ENCODE peak calls at places on chromosomes 7 and 10, in seven cellular contexts. E is MM.1S, V is OCI-LY7, U is PC-3, N is GM23248, Y is HCT116, H is neural progenitor cell. D is an unnamed sample. For H3K4me1, the result is how much of the 10 kb centered on the place peaks cover.

GRCh38 chr10:129951251-129951808 is 12.7 kb downstream of the EBF3 start:
- DNase-seq in E (no peak), V (no peak), U (no peak), N (no peak), Y (no peak), H (no peak), D (no peak)

GRCh38 chr7:127891854-127892438 is 139.3 kb downstream of the LRRC4 start:
- DNase-seq in E (no peak), V (no peak), U (no peak), N (no peak), Y (no peak), H (no peak), D (no peak)

GRCh38 chr10:49629286-49629915 is 15.6 kb downstream of the CHAT start:
- DNase-seq in E (no peak), V (no peak), U (no peak), N (no peak), Y (no peak), H (peak), D (no peak)

GRCh38 chr7:158536871-158537865 is 50.5 kb downstream of the PTPRN2 start:
- DNase-seq in E (no peak), V (no peak), U (no peak), N (no peak), Y (no peak), H (no peak), D (no peak)

GRCh38 chr7:4129481-4130122 is 552.5 kb upstream of the FOXK1 start:
- DNase-seq in E (no peak), V (no peak), U (no peak), N (no peak), Y (no peak), H (no peak), D (peak)

GRCh38 chr7:2451171-2452073 is 24.8 kb downstream of the GRIFIN start:
- DNase-seq in E (peak), V (peak), U (peak), N (peak), Y (peak), H (peak), D (peak)

GRCh38 chr10:121708921-121709625 is 110.8 kb upstream of the FGFR2 start:
- DNase-seq in E (no peak), V (no peak), U (no peak), N (no peak), Y (no peak), H (peak), D (peak)

GRCh38 chr10:93080350-93081046 is 6.8 kb downstream of the CYP26A1 start:
- DNase-seq in E (peak), V (peak), U (peak), N (peak), Y (peak), H (peak), D (peak)

GRCh38 chr7:37738338-37738737 is 54.8 kb downstream of the GPR141 start:
- DNase-seq in E (no peak), V (no peak), U (no peak), N (no peak), Y (no peak), H (no peak), D (no peak)

GRCh38 chr7:101951757-101952156 is 134.3 kb downstream of the CUX1 start:
- DNase-seq in E (no peak), V (no peak), U (no peak), N (no peak), Y (no peak), H (no peak), D (no peak)

GRCh38 chr7:99669782-99670181 is 10.0 kb downstream of the CYP3A5 start:
- DNase-seq in E (no peak), V (no peak), U (no peak), N (peak), Y (no peak), H (no peak), D (no peak)

GRCh38 chr10:79067241-79068202 is 1.2 kb upstream of the ZMIZ1 start:
- DNase-seq in E (peak), V (peak), U (peak), N (peak), Y (peak), H (peak), D (peak)

GRCh38 chr10:78851652-78852051 is 217.1 kb upstream of the ZMIZ1 start:
- DNase-seq in E (no peak), V (no peak), U (no peak), N (peak), Y (no peak), H (no peak), D (no peak)

GRCh38 chr10:46557319-46558140 is 1.1 kb upstream of the GPRIN2 start:
- DNase-seq in E (peak), V (no peak), U (no peak), N (no peak), Y (no peak), H (no peak), D (peak)

GRCh38 chr7:121138262-121138933 is 149.9 kb downstream of the CPED1 start:
- DNase-seq in E (peak), V (peak), U (no peak), N (no peak), Y (no peak), H (no peak), D (peak)

GRCh38 chr10:14405076-14406065 is 74.6 kb upstream of the FRMD4A start:
- DNase-seq in E (no peak), V (no peak), U (no peak), N (peak), Y (no peak), H (no peak), D (no peak)

GRCh38 chr10:34295142-34295548 is 520.0 kb downstream of the PARD3 start:
- DNase-seq in E (no peak), V (no peak), U (peak), N (no peak), Y (no peak), H (no peak), D (no peak)

GRCh38 chr10:27223964-27224363 is 16.6 kb downstream of the ACBD5 start:
- DNase-seq in E (peak), V (peak), U (peak), N (peak), Y (no peak), H (peak), D (peak)

GRCh38 chr7:44143606-44144250 is 2.6 kb upstream of the MYL7 start:
- DNase-seq in E (no peak), V (no peak), U (no peak), N (no peak), Y (no peak), H (no peak), D (no peak)

GRCh38 chr7:40709077-40709964 is 574.5 kb downstream of the SUGCT start:
- DNase-seq in E (peak), V (no peak), U (no peak), N (peak), Y (no peak), H (no peak), D (no peak)

GRCh38 chr7:13169356-13169755 is 481.9 kb downstream of the ARL4A start:
- DNase-seq in E (no peak), V (no peak), U (no peak), N (no peak), Y (no peak), H (no peak), D (no peak)

GRCh38 chr7:148485618-148486017 is 104.9 kb upstream of the C7orf33 start:
- DNase-seq in E (peak), V (no peak), U (peak), N (no peak), Y (no peak), H (no peak), D (no peak)

GRCh38 chr7:33447980-33448379 is 318.6 kb downstream of the BBS9 start:
- DNase-seq in E (no peak), V (no peak), U (no peak), N (no peak), Y (no peak), H (no peak), D (no peak)

GRCh38 chr10:107894521-107894920 is 730.0 kb upstream of the SORCS1 start:
- DNase-seq in E (no peak), V (no peak), U (no peak), N (no peak), Y (no peak), H (no peak), D (peak)

GRCh38 chr10:74244097-74244685 is 93.2 kb downstream of the ADK start:
- DNase-seq in E (peak), V (peak), U (peak), N (peak), Y (peak), H (peak), D (peak)

GRCh38 chr10:83343676-83344075 is 795.6 kb upstream of the GHITM start:
- DNase-seq in E (no peak), V (no peak), U (no peak), N (no peak), Y (no peak), H (no peak), D (no peak)

GRCh38 chr10:88118769-88119559 is 255.5 kb downstream of the PTEN start:
- DNase-seq in E (no peak), V (no peak), U (no peak), N (no peak), Y (no peak), H (no peak), D (no peak)

GRCh38 chr10:23120001-23120934 is 24.9 kb downstream of the MSRB2 start:
- DNase-seq in E (no peak), V (no peak), U (no peak), N (no peak), Y (no peak), H (no peak), D (no peak)

GRCh38 chr10:75772153-75772887 is 340.9 kb downstream of the LRMDA start:
- DNase-seq in E (peak), V (peak), U (peak), N (no peak), Y (no peak), H (no peak), D (no peak)

GRCh38 chr7:84237533-84238173 is 43.1 kb upstream of the SEMA3A start:
- DNase-seq in E (no peak), V (no peak), U (peak), N (peak), Y (peak), H (no peak), D (no peak)

GRCh38 chr7:107579881-107580715 is at the start of gene BCAP29:
- DNase-seq in E (peak), V (peak), U (peak), N (peak), Y (peak), H (peak), D (peak)

GRCh38 chr10:102394801-102395676 is 466 bp upstream of the NFKB2 start:
- DNase-seq in E (peak), V (peak), U (peak), N (peak), Y (peak), H (peak), D (peak)

GRCh38 chr7:143013897-143014296 is 13.0 kb downstream of the OR9A2 start:
- DNase-seq in E (no peak), V (no peak), U (peak), N (peak), Y (no peak), H (no peak), D (no peak)

GRCh38 chr10:112230325-112230988 is 46.9 kb upstream of the GPAM start:
- DNase-seq in E (no peak), V (no peak), U (peak), N (peak), Y (no peak), H (no peak), D (no peak)

GRCh38 chr10:26365681-26366327 is 72.3 kb upstream of the APBB1IP start:
- DNase-seq in E (no peak), V (no peak), U (no peak), N (peak), Y (no peak), H (no peak), D (no peak)

GRCh38 chr10:43287056-43288007 is 20.5 kb upstream of the RASGEF1A start:
- DNase-seq in E (peak), V (peak), U (peak), N (peak), Y (peak), H (no peak), D (peak)

GRCh38 chr7:30752979-30753378 is 1.0 kb downstream of the INMT start:
- DNase-seq in E (no peak), V (no peak), U (no peak), N (peak), Y (no peak), H (no peak), D (no peak)

GRCh38 chr10:43258922-43259247 is 8.0 kb downstream of the RASGEF1A start:
- DNase-seq in E (no peak), V (no peak), U (no peak), N (no peak), Y (no peak), H (no peak), D (no peak)

GRCh38 chr10:11476035-11476434 is 135.4 kb downstream of the USP6NL start:
- DNase-seq in E (no peak), V (no peak), U (no peak), N (peak), Y (no peak), H (peak), D (no peak)

DNA sequence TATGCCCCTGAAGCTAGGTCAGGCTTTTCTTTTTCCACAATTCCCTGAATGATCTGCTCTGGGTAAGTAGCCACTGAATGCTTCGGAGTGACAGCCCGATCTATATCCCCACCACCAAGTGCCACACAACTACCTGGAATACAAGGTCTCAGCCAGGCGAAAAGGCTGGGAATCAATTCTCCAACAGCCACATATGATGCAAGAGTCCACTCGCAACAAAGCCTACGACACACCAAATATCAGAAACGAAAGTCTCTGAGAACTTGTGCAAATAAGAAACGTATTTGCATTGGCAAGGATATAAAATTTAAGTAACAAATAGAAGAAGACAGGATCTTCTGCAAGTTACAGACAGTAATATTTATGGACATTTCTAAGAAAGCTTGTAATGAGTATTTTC is 5.7 kb downstream of the HIPK2 start:
- DNase-seq in E (no peak), V (no peak), U (peak), N (no peak), Y (no peak), H (no peak), D (no peak)
- H3K4me2 ChIP-seq in E (no peak), V (no peak), U (peak), N (no peak), Y (peak), H (no peak), D (no peak)

GRCh38 chr10:58531084-58531695 is 18.5 kb downstream of the BICC1 start:
- DNase-seq in E (peak), V (peak), U (peak), N (peak), Y (peak), H (peak), D (peak)
- TF ChIP-seq EZH2phosphoT487 in E (no peak), V (no peak), U (no peak), N (no peak), Y (no peak), H (no peak), D (no peak)

GRCh38 chr10:69358148-69358795 is 58.4 kb downstream of the TACR2 start:
- DNase-seq in E (no peak), V (no peak), U (no peak), N (no peak), Y (no peak), H (no peak), D (no peak)
- H3K4me1 ChIP-seq in E (under half), V (under half), U (under half), N (half or more), Y (under half), H (under half), D (under half)

GRCh38 chr7:65946895-65947294 is 35.1 kb downstream of the GUSB start:
- DNase-seq in E (no peak), V (no peak), U (peak), N (peak), Y (no peak), H (no peak), D (no peak)
- H3K4me2 ChIP-seq in E (no peak), V (no peak), U (no peak), N (no peak), Y (no peak), H (no peak), D (no peak)

GRCh38 chr7:157284229-157285014 is 52.4 kb upstream of the DNAJB6 start:
- DNase-seq in E (no peak), V (no peak), U (no peak), N (no peak), Y (no peak), H (no peak), D (no peak)

GRCh38 chr7:157279973-157280841 is 56.6 kb upstream of the DNAJB6 start:
- DNase-seq in E (no peak), V (no peak), U (no peak), N (no peak), Y (no peak), H (no peak), D (peak)

GRCh38 chr7:157281221-157281998 is 55.4 kb upstream of the DNAJB6 start:
- DNase-seq in E (no peak), V (no peak), U (no peak), N (no peak), Y (no peak), H (no peak), D (no peak)

GRCh38 chr7:157279679-157279972 is 57.2 kb upstream of the DNAJB6 start:
- DNase-seq in E (no peak), V (no peak), U (no peak), N (no peak), Y (no peak), H (no peak), D (no peak)

GRCh38 chr7:157282141-157282801 is 54.5 kb upstream of the DNAJB6 start:
- DNase-seq in E (no peak), V (no peak), U (peak), N (no peak), Y (no peak), H (no peak), D (no peak)
- TF ChIP-seq EZH2phosphoT487 in E (no peak), V (no peak), U (peak), N (no peak), Y (no peak), H (no peak), D (no peak)

GRCh38 chr7:74289660-74290589 is 718 bp downstream of the CLIP2 start:
- DNase-seq in E (no peak), V (no peak), U (peak), N (peak), Y (no peak), H (peak), D (peak)

GRCh38 chr7:74289018-74289659 is at the start of gene CLIP2:
- DNase-seq in E (peak), V (peak), U (peak), N (peak), Y (peak), H (peak), D (peak)

GRCh38 chr7:74290590-74290950 is 1.4 kb downstream of the CLIP2 start:
- DNase-seq in E (no peak), V (no peak), U (no peak), N (peak), Y (no peak), H (no peak), D (no peak)

GRCh38 chr7:74291535-74291934 is 2.3 kb downstream of the CLIP2 start:
- DNase-seq in E (no peak), V (no peak), U (no peak), N (no peak), Y (no peak), H (no peak), D (no peak)

DNA sequence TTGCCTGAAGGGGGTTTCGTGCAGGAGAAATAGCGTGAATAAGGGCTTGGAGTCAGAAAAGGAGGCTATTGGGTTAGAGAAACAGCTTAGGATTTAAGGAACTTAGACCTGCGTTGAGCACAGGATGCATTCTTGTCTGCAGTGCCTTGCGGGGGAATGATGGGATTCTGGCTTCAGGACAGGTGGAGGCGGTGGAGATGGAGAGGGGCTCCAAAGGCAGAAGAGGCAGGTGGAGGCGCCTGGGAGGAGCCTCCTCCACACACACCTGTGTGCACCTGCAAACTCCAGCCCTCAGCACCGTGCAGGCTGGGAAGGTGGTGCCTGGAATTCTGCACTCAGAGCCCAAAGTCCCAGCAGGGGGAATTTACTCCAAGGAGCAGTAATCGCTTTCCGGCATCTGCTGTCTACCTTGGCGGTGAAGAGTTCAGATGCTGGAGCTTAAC is 1.8 kb downstream of the CLIP2 start:
- DNase-seq in E (no peak), V (no peak), U (no peak), N (no peak), Y (no peak), H (no peak), D (peak)
- H3K4me1 ChIP-seq in E (under half), V (under half), U (under half), N (under half), Y (half or more), H (under half), D (under half)

GRCh38 chr10:2067015-2067414 is 329.7 kb upstream of the ADARB2 start:
- DNase-seq in E (no peak), V (no peak), U (no peak), N (no peak), Y (no peak), H (no peak), D (no peak)
- H3K4me2 ChIP-seq in E (no peak), V (no peak), U (no peak), N (no peak), Y (no peak), H (no peak), D (no peak)

DNA sequence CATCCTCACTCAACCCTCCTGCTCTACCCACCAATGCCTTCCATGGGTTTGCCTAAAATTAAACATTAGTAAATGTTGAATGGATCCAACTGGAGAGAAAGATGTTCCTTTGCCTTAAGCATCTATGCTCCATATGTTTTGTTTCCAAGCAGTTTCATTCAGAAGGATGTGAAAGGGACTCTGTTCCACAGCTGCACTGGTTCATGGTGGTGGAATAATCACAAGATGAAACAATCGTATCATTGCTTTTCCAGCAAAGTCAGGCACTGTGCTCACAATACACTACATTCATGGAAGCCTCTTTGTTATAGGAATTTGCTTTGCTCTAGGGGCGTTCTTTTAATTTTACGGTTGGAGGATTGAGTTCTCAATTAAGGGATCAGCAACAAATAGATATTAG is 33.8 kb downstream of the RAMP3 start:
- DNase-seq in E (no peak), V (no peak), U (no peak), N (no peak), Y (no peak), H (no peak), D (no peak)
- TF ChIP-seq EZH2phosphoT487 in E (no peak), V (no peak), U (no peak), N (no peak), Y (no peak), H (no peak), D (no peak)